ENCODE peak calls at places on chromosome 3, in eight cellular contexts. U, B, H, Z, M, L, P and I are unnamed samples.

GRCh38 chr3:197501879-197502620 is 53.7 kb downstream of the BDH1 start:
- DNase-seq in U (no peak), B (peak; percentile 62), H (peak; percentile 86), Z (peak; percentile 75), M (peak; percentile 28), L (peak; percentile 26), P (peak; percentile 65), I (no peak)

GRCh38 chr3:187878776-187879524 is 133.7 kb upstream of the BCL6 start:
- DNase-seq in U (no peak), B (no peak), H (no peak), Z (no peak), M (no peak), L (peak; percentile 42), P (no peak), I (no peak)

GRCh38 chr3:107985496-107985895 is 105.3 kb downstream of the CD47 start:
- DNase-seq in U (no peak), B (no peak), H (peak; percentile 44), Z (peak; percentile 53), M (no peak), L (no peak), P (peak; percentile 16), I (no peak)

GRCh38 chr3:40258555-40258954 is 51.0 kb upstream of the EIF1B start:
- DNase-seq in U (no peak), B (no peak), H (no peak), Z (peak; percentile 71), M (peak; percentile 13), L (peak; percentile 2), P (no peak), I (no peak)

GRCh38 chr3:163159306-163159705 is 1662.7 kb downstream of the OTOL1 start:
- DNase-seq in U (no peak), B (no peak), H (no peak), Z (no peak), M (no peak), L (no peak), P (no peak), I (no peak)

GRCh38 chr3:55569033-55569518 is 82.0 kb upstream of the WNT5A start:
- DNase-seq in U (no peak), B (no peak), H (no peak), Z (no peak), M (no peak), L (no peak), P (no peak), I (no peak)

GRCh38 chr3:115099115-115099884 is 47.8 kb downstream of the ZBTB20 start:
- DNase-seq in U (no peak), B (no peak), H (no peak), Z (no peak), M (no peak), L (peak; percentile 17), P (no peak), I (no peak)

GRCh38 chr3:60010778-60011177 is 961.0 kb upstream of the CFAP20DC start:
- DNase-seq in U (no peak), B (peak; percentile 19), H (no peak), Z (peak; percentile 28), M (no peak), L (no peak), P (peak; percentile 37), I (no peak)

GRCh38 chr3:179323197-179323901 is 518 bp downstream of the ZNF639 start:
- DNase-seq in U (peak; percentile 93), B (peak; percentile 49), H (peak; percentile 66), Z (peak; percentile 85), M (peak; percentile 58), L (peak; percentile 70), P (peak; percentile 46), I (peak; percentile 84)
- TF ChIP-seq POLR2A in U (no peak), B (peak; percentile 4), H (no peak), Z (no peak), M (no peak), L (peak; percentile 51), P (peak; percentile 25), I (no peak)

DNA sequence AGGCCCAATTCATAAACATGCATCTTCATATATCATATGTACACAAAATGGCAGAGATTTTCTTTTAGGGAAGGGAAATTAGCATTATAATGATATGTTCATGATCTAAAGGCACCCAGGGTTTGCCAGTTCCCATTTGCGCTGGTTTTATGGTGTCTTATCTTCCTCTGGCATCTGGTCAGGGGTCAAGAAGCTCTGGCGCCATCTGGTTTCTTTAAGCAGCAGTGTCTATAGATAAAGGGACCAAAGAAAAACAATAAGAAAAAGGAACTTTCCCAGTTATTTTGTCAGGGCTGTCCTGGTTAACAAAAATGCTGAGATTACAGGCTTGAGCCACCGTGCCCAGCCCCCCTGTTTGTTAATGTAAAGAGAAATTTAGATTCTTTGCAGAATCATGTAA is 3.3 kb upstream of the DCP1A start:
- DNase-seq in U (no peak), B (no peak), H (no peak), Z (peak; percentile 92), M (peak; percentile 67), L (peak; percentile 18), P (no peak), I (no peak)
- TF ChIP-seq POLR2A in U (no peak), B (no peak), H (no peak), Z (no peak), M (no peak), L (no peak), P (no peak), I (no peak)

GRCh38 chr3:48140284-48140683 is 47.9 kb downstream of the CDC25A start:
- DNase-seq in U (no peak), B (no peak), H (no peak), Z (no peak), M (no peak), L (no peak), P (no peak), I (no peak)
- TF ChIP-seq POLR2A in U (no peak), B (no peak), H (no peak), Z (no peak), M (no peak), L (no peak), P (no peak), I (no peak)

DNA sequence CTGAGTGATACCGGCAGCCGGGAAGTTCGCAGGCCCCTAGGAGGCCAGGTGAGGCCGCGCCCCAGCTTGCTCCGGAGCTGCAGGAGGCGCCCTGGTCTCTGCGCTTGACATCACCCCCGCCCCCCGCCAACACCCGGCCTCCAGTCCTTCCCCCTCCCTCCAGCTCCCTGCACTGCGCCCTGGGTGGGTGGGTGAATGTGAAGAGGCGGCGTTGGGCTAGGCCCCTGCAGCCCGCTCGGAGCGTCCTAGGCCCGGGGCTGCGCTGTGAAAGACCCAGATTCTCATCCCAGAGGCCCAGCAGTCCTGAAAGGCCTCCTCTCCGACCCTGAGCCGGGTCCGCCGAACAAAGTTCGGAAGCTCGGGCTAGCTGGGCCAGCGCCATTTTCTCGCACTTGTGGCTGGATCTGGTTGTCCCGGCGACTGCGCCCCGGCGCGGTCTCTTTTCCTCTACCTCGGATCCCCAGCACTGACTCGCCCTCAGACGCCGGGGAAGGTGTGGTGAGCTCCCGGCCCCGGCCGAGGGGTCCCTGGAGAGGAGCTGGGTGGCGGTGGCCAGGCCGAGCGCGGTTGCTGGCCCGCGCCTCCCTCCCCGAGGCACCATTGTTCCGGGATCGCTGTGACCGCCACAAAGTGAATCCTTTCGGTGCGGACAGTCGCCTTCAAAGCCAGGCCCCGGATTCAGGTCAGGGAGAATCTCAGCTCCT is 12.9 kb downstream of the ZIC4 start:
- DNase-seq in U (peak; percentile 92), B (no peak), H (no peak), Z (no peak), M (no peak), L (no peak), P (no peak), I (no peak)
- TF ChIP-seq POLR2A in U (no peak), B (no peak), H (no peak), Z (no peak), M (no peak), L (no peak), P (no peak), I (no peak)

GRCh38 chr3:69084326-69084667 is 440 bp upstream of the ARL6IP5 start:
- DNase-seq in U (no peak), B (no peak), H (peak; percentile 47), Z (no peak), M (no peak), L (peak; percentile 85), P (no peak), I (no peak)

GRCh38 chr3:69085543-69086132 is 901 bp downstream of the ARL6IP5 start:
- DNase-seq in U (no peak), B (no peak), H (peak; percentile 25), Z (peak; percentile 45), M (no peak), L (no peak), P (no peak), I (no peak)

GRCh38 chr3:69082805-69083204 is 1.9 kb upstream of the ARL6IP5 start:
- DNase-seq in U (no peak), B (peak; percentile 39), H (peak; percentile 84), Z (peak; percentile 91), M (peak; percentile 43), L (peak; percentile 83), P (no peak), I (no peak)

GRCh38 chr3:69086133-69086722 is 1.5 kb downstream of the ARL6IP5 start:
- DNase-seq in U (peak; percentile 98), B (no peak), H (peak; percentile 94), Z (peak; percentile 85), M (peak; percentile 84), L (peak; percentile 92), P (no peak), I (peak; percentile 94)

GRCh38 chr3:69084668-69085542 is at the start of gene ARL6IP5:
- DNase-seq in U (peak; percentile 99), B (peak; percentile 41), H (peak; percentile 98), Z (peak; percentile 97), M (peak; percentile 90), L (peak; percentile 93), P (no peak), I (peak; percentile 99)
- TF ChIP-seq POLR2A in U (no peak), B (peak; percentile 41), H (peak; percentile 51), Z (peak; percentile 32), M (no peak), L (no peak), P (peak; percentile 47), I (no peak)

GRCh38 chr3:185152433-185153169 is at the start of gene C3orf70:
- DNase-seq in U (peak; percentile 88), B (peak; percentile 52), H (peak; percentile 32), Z (peak; percentile 62), M (peak; percentile 16), L (peak; percentile 44), P (peak; percentile 52), I (peak; percentile 73)
- TF ChIP-seq POLR2A in U (no peak), B (no peak), H (no peak), Z (no peak), M (no peak), L (no peak), P (no peak), I (no peak)